ENCODE peak calls at places on chromosomes 3 and 15, in eight cellular contexts. One of them, this sample, is unnamed.

GRCh38 chr3:155805204-155805801 is 775 bp downstream of the C3orf33 start:
- DNase-seq in activated gamma-delta T cell treated with Interleukin-2 at 50 U/mL for 16 hours: no peak
- DNase-seq in G401: no peak
- DNase-seq in activated T-helper 1 cell treated with Interleukin-2 at 50 U/mL for 16 hours: peak; percentile 0
- DNase-seq in GM20000: no peak
- DNase-seq in AG04450: no peak
- DNase-seq in psoas muscle: peak; percentile 45
- DNase-seq in hepatocyte: no peak
- DNase-seq in this sample: no peak

GRCh38 chr3:183274609-183275008 is 21.6 kb downstream of the B3GNT5 start:
- DNase-seq in activated T-helper 1 cell treated with Interleukin-2 at 50 U/mL for 16 hours: no peak
- DNase-seq in G401: no peak
- DNase-seq in activated gamma-delta T cell treated with Interleukin-2 at 50 U/mL for 16 hours: no peak
- DNase-seq in psoas muscle: no peak
- DNase-seq in AG04450: no peak
- DNase-seq in GM20000: no peak
- DNase-seq in hepatocyte: no peak
- DNase-seq in this sample: no peak

GRCh38 chr3:160879859-160880258 is 123.8 kb downstream of the PPM1L start:
- DNase-seq in psoas muscle: no peak
- DNase-seq in hepatocyte: no peak
- DNase-seq in AG04450: no peak
- DNase-seq in activated T-helper 1 cell treated with Interleukin-2 at 50 U/mL for 16 hours: no peak
- DNase-seq in GM20000: no peak
- DNase-seq in activated gamma-delta T cell treated with Interleukin-2 at 50 U/mL for 16 hours: no peak
- DNase-seq in G401: no peak
- DNase-seq in this sample: no peak

GRCh38 chr15:65638681-65639089 is 16.9 kb downstream of the SLC24A1 start:
- DNase-seq in hepatocyte: peak; percentile 86
- DNase-seq in GM20000: peak; percentile 68
- DNase-seq in psoas muscle: no peak
- DNase-seq in G401: peak; percentile 82
- DNase-seq in activated gamma-delta T cell treated with Interleukin-2 at 50 U/mL for 16 hours: peak; percentile 23
- DNase-seq in activated T-helper 1 cell treated with Interleukin-2 at 50 U/mL for 16 hours: no peak
- DNase-seq in AG04450: peak; percentile 55
- DNase-seq in this sample: peak; percentile 78

GRCh38 chr15:80095959-80096358 is 36.5 kb downstream of the ZFAND6 start:
- DNase-seq in G401: no peak
- DNase-seq in GM20000: no peak
- DNase-seq in activated T-helper 1 cell treated with Interleukin-2 at 50 U/mL for 16 hours: no peak
- DNase-seq in psoas muscle: no peak
- DNase-seq in activated gamma-delta T cell treated with Interleukin-2 at 50 U/mL for 16 hours: no peak
- DNase-seq in AG04450: no peak
- DNase-seq in hepatocyte: no peak
- DNase-seq in this sample: no peak

GRCh38 chr15:100858294-100858693 is 21.3 kb upstream of the ALDH1A3 start:
- DNase-seq in G401: no peak
- DNase-seq in GM20000: no peak
- DNase-seq in AG04450: no peak
- DNase-seq in activated gamma-delta T cell treated with Interleukin-2 at 50 U/mL for 16 hours: no peak
- DNase-seq in activated T-helper 1 cell treated with Interleukin-2 at 50 U/mL for 16 hours: no peak
- DNase-seq in hepatocyte: no peak
- DNase-seq in psoas muscle: no peak
- DNase-seq in this sample: no peak

GRCh38 chr15:100901702-100902435 is 17.3 kb upstream of the LRRK1 start:
- DNase-seq in G401: no peak
- DNase-seq in AG04450: no peak
- DNase-seq in hepatocyte: no peak
- DNase-seq in psoas muscle: peak; percentile 43
- DNase-seq in activated gamma-delta T cell treated with Interleukin-2 at 50 U/mL for 16 hours: no peak
- DNase-seq in activated T-helper 1 cell treated with Interleukin-2 at 50 U/mL for 16 hours: no peak
- DNase-seq in GM20000: no peak
- DNase-seq in this sample: no peak

GRCh38 chr15:33098082-33099058 is 96.1 kb downstream of the FMN1 start:
- DNase-seq in AG04450: no peak
- DNase-seq in psoas muscle: no peak
- DNase-seq in hepatocyte: no peak
- DNase-seq in GM20000: no peak
- DNase-seq in activated gamma-delta T cell treated with Interleukin-2 at 50 U/mL for 16 hours: no peak
- DNase-seq in G401: no peak
- DNase-seq in activated T-helper 1 cell treated with Interleukin-2 at 50 U/mL for 16 hours: no peak
- DNase-seq in this sample: peak; percentile 24

This sample was measured in fibroblast of the conjunctiva.